ENCODE peak calls at places on chromosomes 5 and 9, in nine cellular contexts. W is Caki2; R is activated CD8-positive, alpha-beta memory T cell treated with anti-CD3 and anti-CD28 coated beads for 4 hours; Y is fibroblast of the conjunctiva; A is Daoy; T is hippocampal formation; U is stimulated activated CD4-positive, alpha-beta T cell treated with anti-CD3 and anti-CD28 coated beads, Interleukin-15, amount 100 ng/mL, for 24 hours; B is germinal center; S is osteocyte. G is an unnamed sample.
A peak's percentile ranks its signal among the peaks of the same experiment; 100 is the strongest.

GRCh38 chr9:33162721-33163311 is 4.3 kb downstream of the B4GALT1 start:
- DNase-seq in R (no peak), Y (peak; percentile 69), T (no peak), W (no peak), S (no peak), B (no peak), A (peak; percentile 23), U (no peak), G (no peak)

GRCh38 chr9:88179080-88179521 is 40.8 kb upstream of the SPATA31C2 start:
- DNase-seq in U (peak; percentile 15), R (no peak), W (no peak), B (no peak), A (no peak), S (no peak), Y (no peak), T (no peak), G (no peak)

GRCh38 chr9:124007468-124008306 is 3.9 kb upstream of the LHX2 start:
- DNase-seq in B (no peak), T (no peak), S (no peak), A (no peak), W (no peak), Y (no peak), U (no peak), R (no peak), G (no peak)

GRCh38 chr5:32625106-32625505 is 39.7 kb downstream of the SUB1 start:
- DNase-seq in U (no peak), B (no peak), A (no peak), S (no peak), W (no peak), T (no peak), R (no peak), Y (no peak), G (no peak)

GRCh38 chr5:133245191-133246052 is 193.6 kb downstream of the HSPA4 start:
- DNase-seq in A (peak; percentile 98), B (no peak), R (no peak), S (no peak), T (no peak), U (peak; percentile 56), Y (peak; percentile 46), W (peak; percentile 81), G (no peak)

GRCh38 chr9:16044116-16044881 is 491.5 kb downstream of the CCDC171 start:
- DNase-seq in B (no peak), W (no peak), T (no peak), S (no peak), A (no peak), Y (peak; percentile 65), R (no peak), U (no peak), G (no peak)

GRCh38 chr5:169668732-169669131 is 31.7 kb downstream of the DOCK2 start:
- DNase-seq in U (no peak), W (peak; percentile 74), A (peak; percentile 56), S (no peak), Y (no peak), T (no peak), B (no peak), R (no peak), G (no peak)

GRCh38 chr5:143898914-143899591 is 87.1 kb downstream of the HMHB1 start:
- DNase-seq in W (no peak), S (no peak), T (no peak), B (no peak), Y (no peak), A (no peak), U (peak; percentile 5), R (no peak), G (no peak)

GRCh38 chr9:129732946-129733631 is 19.8 kb downstream of the PTGES start:
- DNase-seq in A (no peak), R (no peak), Y (no peak), U (no peak), W (no peak), T (no peak), B (no peak), S (no peak), G (no peak)

GRCh38 chr5:79794347-79794746 is 104.7 kb downstream of the CMYA5 start:
- DNase-seq in Y (no peak), A (no peak), U (no peak), T (no peak), B (no peak), W (no peak), S (no peak), R (no peak), G (no peak)

GRCh38 chr9:75133396-75133795 is 45.1 kb downstream of the OSTF1 start:
- DNase-seq in U (no peak), S (no peak), A (no peak), Y (no peak), B (no peak), T (no peak), W (no peak), R (no peak), G (no peak)

GRCh38 chr5:171306785-171307591 is 2.1 kb upstream of the TLX3 start:
- DNase-seq in B (no peak), R (no peak), U (no peak), T (no peak), S (no peak), A (peak; percentile 46), W (no peak), Y (no peak), G (no peak)

GRCh38 chr5:140202610-140203009 is 27.6 kb downstream of the CYSTM1 start:
- DNase-seq in Y (no peak), S (no peak), R (no peak), T (no peak), U (no peak), W (no peak), A (no peak), B (no peak), G (no peak)

GRCh38 chr5:174175869-174176268 is 130.4 kb downstream of the NSG2 start:
- DNase-seq in W (no peak), R (no peak), T (peak; percentile 5), U (no peak), S (peak; percentile 19), B (no peak), Y (no peak), A (no peak), G (no peak)

GRCh38 chr5:128227984-128228383 is 144.4 kb downstream of the SLC12A2 start:
- DNase-seq in W (peak; percentile 37), R (no peak), B (no peak), U (no peak), Y (peak; percentile 86), S (no peak), T (no peak), A (peak; percentile 98), G (no peak)

GRCh38 chr5:172443441-172444109 is 10.8 kb downstream of the SH3PXD2B start:
- DNase-seq in T (no peak), U (peak; percentile 82), W (peak; percentile 89), S (no peak), Y (peak; percentile 94), A (peak; percentile 98), B (no peak), R (peak; percentile 11), G (no peak)

GRCh38 chr9:108850293-108850897 is 5.4 kb downstream of the ACTL7B start:
- DNase-seq in A (no peak), Y (peak; percentile 40), R (no peak), S (no peak), W (peak; percentile 10), U (no peak), T (no peak), B (no peak), G (no peak)

GRCh38 chr5:82901281-82901888 is 175.8 kb downstream of the TMEM167A start:
- DNase-seq in B (no peak), T (no peak), U (no peak), R (no peak), W (no peak), Y (no peak), A (no peak), S (no peak), G (no peak)

GRCh38 chr9:36731576-36731975 is 158.9 kb downstream of the MELK start:
- DNase-seq in R (no peak), B (no peak), T (no peak), W (no peak), S (no peak), U (no peak), A (peak; percentile 31), Y (no peak), G (no peak)

G was measured in neural crest cell.